ENCODE peak calls at places on chromosomes 11 and 22, in nine cellular contexts. Z is esophagus squamous epithelium; B is RWPE1; I is ureter; L is NCI-H510A treated with DMSO at 0.1 percent for 48 hours; A is activated CD4-positive, alpha-beta T cell treated with anti-CD3 and anti-CD28 coated beads, Interleukin-2, amount 50 U/mL, for 4 hours; R is T-helper 1 cell; Y is HT1080; T is CD4-positive, CD25-positive, alpha-beta regulatory T cell. P is an unnamed sample.

GRCh38 chr11:134046681-134047449 is 22.0 kb upstream of the JAM3 start:
- DNase-seq in Z (no peak), B (no peak), I (no peak), L (no peak), A (no peak), R (no peak), Y (no peak), T (no peak), P (peak)

GRCh38 chr22:24230911-24231656 is 13.8 kb downstream of the GGT5 start:
- DNase-seq in Z (no peak), B (no peak), I (no peak), L (no peak), A (peak), R (peak), Y (no peak), T (peak), P (peak)

GRCh38 chr22:42837556-42837955 is 19.5 kb downstream of the ARFGAP3 start:
- DNase-seq in Z (no peak), B (no peak), I (no peak), L (no peak), A (no peak), R (no peak), Y (no peak), T (no peak), P (no peak)

GRCh38 chr11:68350759-68351449 is 38.5 kb downstream of the LRP5 start:
- DNase-seq in Z (no peak), B (no peak), I (no peak), L (no peak), A (no peak), R (no peak), Y (no peak), T (no peak), P (no peak)

GRCh38 chr22:21849489-21849888 is 18.0 kb downstream of the MAPK1 start:
- DNase-seq in Z (no peak), B (no peak), I (no peak), L (no peak), A (no peak), R (no peak), Y (no peak), T (no peak), P (no peak)

GRCh38 chr22:38097557-38098409 is 12.7 kb downstream of the BAIAP2L2 start:
- DNase-seq in Z (no peak), B (no peak), I (no peak), L (no peak), A (no peak), R (no peak), Y (no peak), T (no peak), P (no peak)

GRCh38 chr11:129291556-129291955 is 84.1 kb upstream of the BARX2 start:
- DNase-seq in Z (no peak), B (no peak), I (no peak), L (no peak), A (no peak), R (no peak), Y (no peak), T (no peak), P (no peak)

GRCh38 chr11:69948256-69949141 is 129.3 kb upstream of the FGF3 start:
- DNase-seq in Z (no peak), B (peak), I (peak), L (no peak), A (no peak), R (no peak), Y (peak), T (no peak), P (peak)

GRCh38 chr11:74319139-74319538 is 7.7 kb upstream of the P4HA3 start:
- DNase-seq in Z (no peak), B (peak), I (no peak), L (no peak), A (no peak), R (no peak), Y (peak), T (no peak), P (no peak)

GRCh38 chr11:96367357-96367756 is 22.4 kb downstream of the CCDC82 start:
- DNase-seq in Z (no peak), B (no peak), I (no peak), L (no peak), A (no peak), R (no peak), Y (no peak), T (no peak), P (no peak)

GRCh38 chr11:60343094-60343704 is 16.1 kb downstream of the MS4A6E start:
- DNase-seq in Z (no peak), B (no peak), I (no peak), L (peak), A (no peak), R (no peak), Y (no peak), T (no peak), P (no peak)

GRCh38 chr22:33919591-33920501 is at the start of gene LARGE1:
- DNase-seq in Z (no peak), B (no peak), I (peak), L (peak), A (no peak), R (no peak), Y (no peak), T (no peak), P (peak)

GRCh38 chr11:117020873-117021564 is 77.2 kb downstream of the SIK3 start:
- DNase-seq in Z (no peak), B (no peak), I (no peak), L (no peak), A (no peak), R (no peak), Y (no peak), T (no peak), P (no peak)

GRCh38 chr11:63879598-63879997 is 37.4 kb downstream of the RCOR2 start:
- DNase-seq in Z (no peak), B (no peak), I (no peak), L (no peak), A (no peak), R (no peak), Y (no peak), T (no peak), P (no peak)

GRCh38 chr11:100961633-100962032 is 168.0 kb downstream of the PGR start:
- DNase-seq in Z (no peak), B (no peak), I (no peak), L (no peak), A (no peak), R (no peak), Y (no peak), T (no peak), P (no peak)

GRCh38 chr11:23988381-23989006 is 508.4 kb upstream of the LUZP2 start:
- DNase-seq in Z (no peak), B (no peak), I (no peak), L (no peak), A (no peak), R (no peak), Y (peak), T (no peak), P (no peak)

GRCh38 chr11:69638941-69639681 is 1.8 kb upstream of the CCND1 start:
- DNase-seq in Z (no peak), B (peak), I (peak), L (peak), A (no peak), R (no peak), Y (peak), T (no peak), P (peak)

GRCh38 chr11:10818594-10818993 is 9.9 kb upstream of the EIF4G2 start:
- DNase-seq in Z (no peak), B (no peak), I (no peak), L (no peak), A (no peak), R (no peak), Y (peak), T (no peak), P (no peak)